ENCODE peak calls at places on chromosome 16, in eight cellular contexts. E, P, K, Z, Q, N, B and C are unnamed samples.

GRCh38 chr16:2955438-2955778 is 8.7 kb upstream of the KREMEN2 start:
- DNase-seq in Z (no peak), K (no peak), P (no peak), Q (no peak), B (no peak), E (no peak), N (no peak), C (no peak)

GRCh38 chr16:11391576-11391975 is 46.3 kb downstream of the RMI2 start:
- DNase-seq in P (no peak), N (peak; percentile 45), E (peak; percentile 67), K (peak; percentile 18), B (no peak), Q (no peak), Z (no peak), C (no peak)

GRCh38 chr16:11700264-11701029 is 32.2 kb downstream of the SNN start:
- DNase-seq in P (no peak), Q (no peak), N (no peak), B (no peak), K (no peak), E (no peak), Z (no peak), C (no peak)

GRCh38 chr16:88390760-88391496 is 8.2 kb downstream of the ZNF469 start:
- DNase-seq in K (no peak), E (no peak), N (no peak), Z (no peak), B (no peak), Q (no peak), P (no peak), C (no peak)

GRCh38 chr16:55672471-55672870 is 16.7 kb downstream of the SLC6A2 start:
- DNase-seq in K (no peak), Z (no peak), Q (no peak), N (no peak), E (no peak), B (no peak), P (no peak), C (peak; percentile 84)

GRCh38 chr16:10892782-10893181 is 15.8 kb downstream of the CIITA start:
- DNase-seq in K (no peak), Z (no peak), N (no peak), P (no peak), Q (no peak), E (peak; percentile 17), B (no peak), C (no peak)

GRCh38 chr16:72247821-72248253 is 75.9 kb upstream of the PMFBP1 start:
- DNase-seq in B (no peak), E (no peak), Z (no peak), P (no peak), N (no peak), K (no peak), Q (no peak), C (peak; percentile 59)

GRCh38 chr16:2236362-2237075 is at the start of gene DNASE1L2:
- DNase-seq in N (peak; percentile 82), E (peak; percentile 68), P (peak; percentile 80), Q (no peak), B (no peak), Z (no peak), K (peak; percentile 59), C (peak; percentile 76)

GRCh38 chr16:1002399-1003161 is 21.0 kb downstream of the SOX8 start:
- DNase-seq in Q (no peak), Z (no peak), N (no peak), P (no peak), K (peak; percentile 77), E (no peak), B (peak; percentile 85), C (peak; percentile 86)

GRCh38 chr16:50265716-50266336 is 525 bp upstream of the ADCY7 start:
- DNase-seq in P (no peak), E (no peak), K (no peak), Q (no peak), Z (no peak), N (no peak), B (no peak), C (no peak)

GRCh38 chr16:11587643-11588247 is 1.0 kb upstream of the LITAF start:
- DNase-seq in Z (no peak), E (peak; percentile 33), B (no peak), P (no peak), K (no peak), N (peak; percentile 84), Q (no peak), C (no peak)

DNA sequence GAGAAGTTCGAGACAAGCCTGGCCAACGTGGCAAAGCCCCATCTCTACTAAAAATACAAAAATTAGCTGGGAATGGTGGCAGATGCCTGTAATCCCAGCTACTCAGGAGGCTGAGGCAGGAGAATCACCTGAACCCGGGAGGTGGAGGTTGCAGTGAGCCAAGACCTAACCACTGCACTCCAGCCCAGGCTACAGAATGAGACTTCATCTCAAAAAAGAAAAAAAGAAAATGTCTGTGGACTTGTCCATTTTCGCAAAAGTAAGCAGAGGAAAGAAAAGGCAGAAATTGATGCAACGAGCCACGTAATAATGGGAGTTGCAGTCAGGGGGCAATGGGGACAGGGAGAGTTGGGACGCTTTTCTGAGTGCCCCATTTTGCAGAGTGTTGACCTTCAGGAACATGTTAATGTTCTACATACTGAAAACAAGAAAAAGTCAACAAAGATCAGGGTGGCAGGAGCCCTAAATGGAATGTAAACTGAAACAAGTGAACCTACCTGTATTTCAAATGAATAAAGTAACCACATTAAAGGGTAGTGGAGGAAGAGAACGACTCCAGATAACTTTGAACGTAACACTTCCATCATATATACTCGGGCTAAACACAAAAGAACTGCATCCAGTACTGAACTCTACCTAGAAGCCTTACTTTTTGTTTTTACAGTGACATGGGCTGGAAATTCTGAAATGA is 76.4 kb downstream of the CNGB1 start:
- DNase-seq in P (no peak), K (no peak), E (no peak), N (no peak), B (no peak), Q (no peak), Z (no peak), C (no peak)
- H3K4me1 ChIP-seq in P (peaks cover 9% of the 10 kb centered on the region), K (peaks cover 19% of the 10 kb centered on the region), E (peaks cover 7% of the 10 kb centered on the region), N (peaks cover 8% of the 10 kb centered on the region), B (no peaks in the 10 kb centered on the region), Q (no peaks in the 10 kb centered on the region), Z (no peaks in the 10 kb centered on the region), C (peaks cover 16% of the 10 kb centered on the region)

DNA sequence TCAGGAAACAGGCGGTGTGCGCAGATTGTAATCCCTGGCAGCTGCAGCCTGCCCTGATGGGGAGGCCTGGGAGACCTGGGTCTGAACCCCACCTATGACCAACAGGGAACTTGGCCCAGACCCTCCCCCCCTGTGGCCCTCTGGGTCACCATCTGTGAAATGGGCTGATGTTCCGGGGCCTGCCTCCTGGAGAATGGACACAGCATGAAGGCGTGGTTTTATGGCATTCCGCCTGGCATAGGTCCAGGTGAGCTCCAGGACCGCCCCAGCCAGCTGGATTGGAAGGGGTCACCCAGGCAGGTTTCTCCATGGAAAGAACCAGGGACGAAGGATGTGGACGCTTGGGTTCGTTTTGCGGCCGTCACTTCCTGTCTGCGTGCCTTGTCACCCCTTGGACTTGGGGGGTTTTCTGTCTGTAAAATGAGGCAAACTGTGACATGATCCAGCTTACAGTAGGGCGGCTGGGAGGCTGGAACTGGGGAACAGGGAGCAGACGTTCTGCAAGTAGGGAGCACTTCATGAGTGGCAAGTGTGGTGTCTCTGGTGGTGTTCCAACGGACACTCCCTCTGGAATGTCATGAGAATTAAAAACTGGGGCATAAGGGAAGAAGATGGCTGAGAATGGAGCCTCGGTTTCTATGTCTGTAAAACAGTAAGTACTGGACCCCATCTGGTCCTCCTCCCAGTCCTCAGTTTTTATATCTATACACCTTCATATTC is 1.6 kb downstream of the CPNE2 start:
- DNase-seq in B (no peak), P (no peak), E (no peak), Q (no peak), Z (no peak), N (no peak), K (no peak), C (no peak)
- TF ChIP-seq EZH2phosphoT487 in B (no peak), P (no peak), E (no peak), Q (no peak), Z (no peak), N (no peak), K (no peak), C (no peak)

GRCh38 chr16:86383488-86384262 is 126.7 kb upstream of the FOXF1 start:
- DNase-seq in K (no peak), N (no peak), Z (no peak), Q (no peak), B (no peak), E (no peak), P (no peak), C (peak; percentile 85)

GRCh38 chr16:86382067-86382773 is 128.1 kb upstream of the FOXF1 start:
- DNase-seq in B (no peak), P (no peak), E (no peak), N (no peak), Q (no peak), Z (no peak), K (no peak), C (no peak)

GRCh38 chr16:86381491-86381890 is 128.8 kb upstream of the FOXF1 start:
- DNase-seq in E (no peak), B (no peak), N (no peak), P (no peak), Q (no peak), Z (no peak), K (no peak), C (no peak)

GRCh38 chr16:86384263-86384649 is 126.1 kb upstream of the FOXF1 start:
- DNase-seq in E (no peak), P (no peak), B (no peak), Q (no peak), N (no peak), Z (no peak), K (no peak), C (no peak)

GRCh38 chr16:86382774-86383407 is 127.4 kb upstream of the FOXF1 start:
- DNase-seq in P (no peak), E (no peak), Z (no peak), B (no peak), Q (no peak), K (no peak), N (no peak), C (no peak)
- H3K4me1 ChIP-seq in P (no peaks in the 10 kb centered on the region), E (no peaks in the 10 kb centered on the region), Z (no peaks in the 10 kb centered on the region), B (peaks cover 12% of the 10 kb centered on the region), Q (no peaks in the 10 kb centered on the region), K (peaks cover 4% of the 10 kb centered on the region), N (peaks cover 3% of the 10 kb centered on the region), C (peaks cover 21% of the 10 kb centered on the region)

GRCh38 chr16:20387978-20388377 is 16.6 kb downstream of the PDILT start:
- DNase-seq in N (no peak), E (no peak), Q (no peak), Z (no peak), B (no peak), K (no peak), P (no peak), C (no peak)
- TF ChIP-seq EZH2phosphoT487 in N (no peak), E (no peak), Q (no peak), Z (no peak), B (no peak), K (no peak), P (no peak), C (no peak)